ENCODE peak calls at places on chromosomes 4 and X, in nine cellular contexts. C is MM.1S, I is K562, H is IMR-90, Z is mammary epithelial cell, K is fibroblast of lung, G is neuronal stem cell, D is PC-3, E is HCT116. P is an unnamed sample.

GRCh38 chr4:146288188-146288587 is 73.8 kb downstream of the REELD1 start:
- DNase-seq in D (no peak), Z (no peak), E (no peak), H (no peak), C (no peak), G (no peak), K (no peak), I (no peak), P (no peak)

GRCh38 chrX:103556941-103557340 is 28.4 kb upstream of the TCEAL4 start:
- DNase-seq in D (peak; percentile 32), H (no peak), G (no peak), C (peak; percentile 87), Z (peak; percentile 53), E (no peak), K (no peak), I (no peak), P (no peak)

GRCh38 chr4:185817403-185817818 is 5.4 kb upstream of the SORBS2 start:
- DNase-seq in I (no peak), Z (no peak), G (no peak), C (peak; percentile 92), D (no peak), H (no peak), K (no peak), E (no peak), P (no peak)

GRCh38 chr4:42345962-42346544 is 51.2 kb upstream of the SHISA3 start:
- DNase-seq in Z (no peak), I (no peak), G (no peak), E (no peak), K (no peak), C (no peak), H (no peak), D (no peak), P (peak; percentile 20)

GRCh38 chrX:13330446-13330845 is 10.6 kb upstream of the ATXN3L start:
- DNase-seq in Z (peak; percentile 49), E (no peak), H (no peak), I (no peak), G (no peak), C (no peak), K (no peak), D (no peak), P (no peak)

GRCh38 chrX:104318330-104319009 is 63.7 kb upstream of the ESX1 start:
- DNase-seq in D (peak; percentile 96), K (peak; percentile 23), I (no peak), G (no peak), Z (peak; percentile 88), H (peak; percentile 57), C (no peak), E (peak; percentile 43), P (no peak)

GRCh38 chr4:88104902-88105610 is 53.4 kb downstream of the ABCG2 start:
- DNase-seq in I (no peak), G (no peak), E (no peak), C (no peak), Z (peak; percentile 87), D (peak; percentile 91), H (peak; percentile 88), K (peak; percentile 69), P (no peak)

GRCh38 chr4:149723065-149723464 is 92.6 kb downstream of the IQCM start:
- DNase-seq in C (no peak), K (no peak), D (no peak), Z (no peak), H (no peak), E (no peak), I (no peak), G (no peak), P (peak; percentile 56)

GRCh38 chr4:187667095-187667494 is 328.5 kb upstream of the ZFP42 start:
- DNase-seq in Z (no peak), E (no peak), C (no peak), K (no peak), H (no peak), D (no peak), G (no peak), I (no peak), P (no peak)

GRCh38 chrX:23953908-23954269 is 46.1 kb downstream of the CXorf58 start:
- DNase-seq in G (no peak), Z (no peak), H (no peak), E (no peak), K (no peak), D (no peak), C (no peak), I (peak; percentile 22), P (peak; percentile 54)

GRCh38 chr4:143381171-143382118 is 44.8 kb downstream of the GAB1 start:
- DNase-seq in D (peak; percentile 88), C (peak; percentile 7), G (no peak), E (no peak), K (peak; percentile 88), H (peak; percentile 93), Z (peak; percentile 81), I (peak; percentile 23), P (no peak)

GRCh38 chr4:138218976-138219375 is 23.2 kb downstream of the SLC7A11 start:
- DNase-seq in G (no peak), E (no peak), I (no peak), K (no peak), H (no peak), Z (no peak), D (no peak), C (no peak), P (no peak)

GRCh38 chr4:140427104-140427918 is at the start of gene CLGN:
- DNase-seq in Z (peak; percentile 20), G (peak; percentile 91), C (peak; percentile 84), K (peak; percentile 81), I (peak; percentile 86), H (peak; percentile 44), E (peak; percentile 45), D (peak; percentile 66), P (peak; percentile 74)

GRCh38 chr4:140423106-140423505 is 4.3 kb downstream of the CLGN start:
- DNase-seq in E (no peak), K (peak; percentile 55), C (no peak), G (no peak), D (peak; percentile 63), Z (no peak), H (peak; percentile 25), I (no peak), P (no peak)

GRCh38 chr4:140427919-140428471 is 547 bp upstream of the CLGN start:
- DNase-seq in G (no peak), K (peak; percentile 83), H (peak; percentile 23), D (no peak), Z (no peak), I (no peak), E (peak; percentile 24), C (no peak), P (no peak)

GRCh38 chr4:140426610-140427103 is 791 bp downstream of the CLGN start:
- DNase-seq in E (no peak), G (peak; percentile 2), I (peak; percentile 33), Z (no peak), D (peak; percentile 7), C (peak; percentile 41), K (peak; percentile 1), H (no peak), P (no peak)
- H3K9ac ChIP-seq in E (no peak overlapping the region), G (peak overlapping the region; percentile 97), I (peak overlapping the region; percentile 50), Z (no peak overlapping the region), D (peak overlapping the region; percentile 64), C (peak overlapping the region; percentile 50), K (no peak overlapping the region), H (no peak overlapping the region), P (no peak overlapping the region)

GRCh38 chr4:17111436-17111835 is 213.0 kb upstream of the LDB2 start:
- DNase-seq in E (no peak), D (no peak), Z (no peak), H (no peak), G (no peak), K (no peak), C (no peak), I (no peak), P (no peak)
- H2AFZ ChIP-seq in E (no peak overlapping the region), D (no peak overlapping the region), Z (no peak overlapping the region), H (no peak overlapping the region), G (no peak overlapping the region), K (no peak overlapping the region), C (no peak overlapping the region), I (no peak overlapping the region), P (no peak overlapping the region)

GRCh38 chr4:110472583-110473329 is 3.2 kb upstream of the ENPEP start:
- DNase-seq in H (no peak), E (no peak), C (no peak), G (no peak), Z (no peak), I (no peak), D (no peak), K (no peak), P (no peak)

GRCh38 chr4:110475881-110476818 is at the start of gene ENPEP:
- DNase-seq in H (peak; percentile 36), E (no peak), Z (no peak), C (no peak), D (no peak), G (no peak), K (peak; percentile 64), I (no peak), P (no peak)

GRCh38 chr4:110480741-110481271 is 4.9 kb downstream of the ENPEP start:
- DNase-seq in C (no peak), Z (no peak), H (no peak), E (no peak), K (peak; percentile 27), D (no peak), I (no peak), G (no peak), P (no peak)

GRCh38 chr4:110480031-110480549 is 4.1 kb downstream of the ENPEP start:
- DNase-seq in H (peak; percentile 94), E (no peak), K (peak; percentile 99), D (peak; percentile 30), C (no peak), G (no peak), Z (peak; percentile 4), I (no peak), P (no peak)

GRCh38 chr4:110477836-110478235 is 1.9 kb downstream of the ENPEP start:
- DNase-seq in G (no peak), H (no peak), D (no peak), E (no peak), K (no peak), Z (no peak), I (no peak), C (no peak), P (no peak)
- H3K9ac ChIP-seq in G (no peak overlapping the region), H (no peak overlapping the region), D (no peak overlapping the region), E (no peak overlapping the region), K (no peak overlapping the region), Z (no peak overlapping the region), I (no peak overlapping the region), C (no peak overlapping the region), P (no peak overlapping the region)

GRCh38 chr4:85302756-85303155 is 172.2 kb upstream of the ARHGAP24 start:
- DNase-seq in G (no peak), C (no peak), K (no peak), E (no peak), I (no peak), H (no peak), D (no peak), Z (no peak), P (no peak)

GRCh38 chr4:85298037-85298436 is 176.9 kb upstream of the ARHGAP24 start:
- DNase-seq in I (no peak), H (no peak), G (no peak), K (no peak), D (peak; percentile 43), C (no peak), E (no peak), Z (no peak), P (no peak)

DNA sequence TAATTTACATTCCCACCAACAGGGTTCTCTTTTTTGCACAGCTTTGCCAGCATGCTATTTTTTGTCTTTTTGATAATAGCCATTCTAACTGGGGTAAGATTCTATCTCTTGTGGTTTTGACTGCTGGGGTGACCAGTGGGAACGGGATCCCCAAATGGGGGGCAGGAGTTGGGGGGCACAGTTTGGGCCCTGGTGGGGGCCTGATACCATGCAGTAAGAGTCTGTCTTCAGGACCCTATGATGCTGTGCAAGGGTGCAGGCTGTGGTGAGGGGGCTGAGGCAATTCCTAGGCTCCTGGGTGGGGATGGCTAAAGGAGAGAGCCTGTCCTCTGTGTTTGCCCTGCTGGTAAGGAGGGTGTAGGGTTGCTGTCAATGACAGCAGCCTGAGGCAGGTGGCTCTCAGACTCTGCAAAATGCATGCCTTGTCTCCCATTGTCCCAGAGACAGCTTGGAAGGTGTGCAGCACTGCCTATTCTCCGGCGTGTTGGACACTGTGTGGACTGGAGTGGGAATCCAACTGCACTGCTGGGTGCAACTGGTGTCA is 172.7 kb upstream of the ARHGAP24 start:
- DNase-seq in C (no peak), H (no peak), E (no peak), G (no peak), Z (no peak), I (no peak), D (no peak), K (no peak), P (no peak)
- H2AFZ ChIP-seq in C (no peak overlapping the region), H (no peak overlapping the region), E (no peak overlapping the region), G (peak overlapping the region; percentile 74), Z (no peak overlapping the region), I (no peak overlapping the region), D (no peak overlapping the region), K (no peak overlapping the region), P (no peak overlapping the region)

P was measured in Karpas-422.